ENCODE peak calls at places on chromosomes 7 and 10, in four cellular contexts. Y is RWPE2, P is pancreas, F is NB4. L is an unnamed sample.

GRCh38 chr10:93080350-93081046 is 6.8 kb downstream of the CYP26A1 start:
- DNase-seq in Y (no peak), P (peak; percentile 42), F (peak; percentile 60), L (no peak)

GRCh38 chr7:24965831-24966708 is 13.9 kb downstream of the OSBPL3 start:
- DNase-seq in P (peak; percentile 14), F (peak; percentile 60), Y (no peak), L (no peak)

GRCh38 chr7:24756989-24757798 is at the start of gene GSDME:
- DNase-seq in F (peak; percentile 51), Y (peak; percentile 72), P (peak; percentile 27), L (no peak)

GRCh38 chr10:127877116-127877515 is 15.6 kb downstream of the CLRN3 start:
- DNase-seq in P (no peak), F (no peak), Y (no peak), L (no peak)

GRCh38 chr7:12584940-12585339 is 14.4 kb downstream of the SCIN start:
- DNase-seq in F (peak; percentile 61), Y (no peak), P (no peak), L (no peak)

GRCh38 chr7:131381069-131381838 is 53.6 kb downstream of the MKLN1 start:
- DNase-seq in Y (no peak), F (no peak), P (no peak), L (no peak)

GRCh38 chr10:77629775-77630565 is 7.6 kb downstream of the KCNMA1 start:
- DNase-seq in Y (no peak), P (no peak), F (no peak), L (no peak)

GRCh38 chr7:102291056-102291915 is 4.6 kb downstream of the SH2B2 start:
- DNase-seq in P (no peak), F (no peak), Y (peak; percentile 56), L (no peak)

GRCh38 chr7:7352845-7353244 is 170.5 kb downstream of the C1GALT1 start:
- DNase-seq in Y (no peak), F (no peak), P (no peak), L (no peak)

GRCh38 chr10:131997366-131998049 is 15.8 kb upstream of the BNIP3 start:
- DNase-seq in Y (no peak), F (no peak), P (peak; percentile 84), L (no peak)

GRCh38 chr7:114791771-114792170 is 130.1 kb upstream of the MDFIC start:
- DNase-seq in P (no peak), F (no peak), Y (no peak), L (no peak)

GRCh38 chr10:102555781-102556328 is 52.1 kb downstream of the SUFU start:
- DNase-seq in P (no peak), Y (no peak), F (peak; percentile 53), L (no peak)

GRCh38 chr7:151631149-151631967 is 111.7 kb upstream of the RHEB start:
- DNase-seq in Y (no peak), P (no peak), F (peak; percentile 68), L (no peak)

GRCh38 chr10:114635101-114635500 is 23.0 kb downstream of the ABLIM1 start:
- DNase-seq in Y (no peak), F (no peak), P (no peak), L (no peak)

GRCh38 chr10:96118604-96119450 is 11.3 kb upstream of the ZNF518A start:
- DNase-seq in Y (no peak), P (no peak), F (no peak), L (no peak)

GRCh38 chr7:106841896-106842390 is 23.1 kb upstream of the PIK3CG start:
- DNase-seq in F (no peak), P (no peak), Y (no peak), L (no peak)

GRCh38 chr10:44310762-44311562 is 73.9 kb downstream of the CXCL12 start:
- DNase-seq in Y (no peak), F (peak; percentile 81), P (peak; percentile 92), L (peak; percentile 92)

GRCh38 chr7:36923831-36924555 is 199.7 kb upstream of the AOAH start:
- DNase-seq in P (no peak), F (peak; percentile 79), Y (no peak), L (no peak)

GRCh38 chr10:131666091-131666490 is 234.7 kb upstream of the PPP2R2D start:
- DNase-seq in Y (no peak), P (no peak), F (no peak), L (no peak)

GRCh38 chr7:125173571-125173970 is 243.9 kb upstream of the POT1 start:
- DNase-seq in F (no peak), P (no peak), Y (no peak), L (no peak)

GRCh38 chr7:151425670-151426075 is 14.3 kb downstream of the CRYGN start:
- DNase-seq in Y (no peak), P (no peak), F (no peak), L (no peak)

GRCh38 chr10:118870467-118871243 is 115.9 kb upstream of the CACUL1 start:
- DNase-seq in P (peak; percentile 16), Y (peak; percentile 90), F (peak; percentile 93), L (no peak)

GRCh38 chr10:6171891-6172354 is 30.8 kb upstream of the PFKFB3 start:
- DNase-seq in P (no peak), F (peak; percentile 87), Y (no peak), L (no peak)

GRCh38 chr10:110852255-110852896 is 19.4 kb upstream of the PDCD4 start:
- DNase-seq in Y (peak; percentile 91), F (no peak), P (peak; percentile 88), L (no peak)

GRCh38 chr7:7641129-7641663 is 644 bp downstream of the UMAD1 start:
- DNase-seq in F (no peak), Y (no peak), P (no peak), L (no peak)

GRCh38 chr7:11775401-11775800 is 56.6 kb downstream of the THSD7A start:
- DNase-seq in P (no peak), F (no peak), Y (no peak), L (no peak)

GRCh38 chr7:134419085-134419484 is 39.8 kb downstream of the AKR1B1 start:
- DNase-seq in P (no peak), Y (no peak), F (no peak), L (no peak)

GRCh38 chr7:133434246-133434865 is 181.5 kb downstream of the EXOC4 start:
- DNase-seq in P (no peak), F (peak; percentile 53), Y (no peak), L (no peak)

GRCh38 chr10:17101257-17101909 is 28.2 kb downstream of the CUBN start:
- DNase-seq in Y (no peak), F (no peak), P (no peak), L (no peak)

GRCh38 chr7:143416565-143417149 is 8.0 kb upstream of the EPHA1 start:
- DNase-seq in F (peak; percentile 80), Y (no peak), P (no peak), L (no peak)

GRCh38 chr10:34710391-34710751 is 104.7 kb downstream of the PARD3 start:
- DNase-seq in Y (no peak), P (no peak), F (peak; percentile 23), L (no peak)

GRCh38 chr7:76206633-76207032 is 4.9 kb downstream of the SRRM3 start:
- DNase-seq in P (no peak), F (no peak), Y (no peak), L (no peak)

GRCh38 chr7:108735814-108736213 is 166.1 kb downstream of the DNAJB9 start:
- DNase-seq in Y (no peak), P (no peak), F (no peak), L (no peak)
- TF ChIP-seq CTCF in Y (no peak), P (no peak), F (no peak), L (no peak)

DNA sequence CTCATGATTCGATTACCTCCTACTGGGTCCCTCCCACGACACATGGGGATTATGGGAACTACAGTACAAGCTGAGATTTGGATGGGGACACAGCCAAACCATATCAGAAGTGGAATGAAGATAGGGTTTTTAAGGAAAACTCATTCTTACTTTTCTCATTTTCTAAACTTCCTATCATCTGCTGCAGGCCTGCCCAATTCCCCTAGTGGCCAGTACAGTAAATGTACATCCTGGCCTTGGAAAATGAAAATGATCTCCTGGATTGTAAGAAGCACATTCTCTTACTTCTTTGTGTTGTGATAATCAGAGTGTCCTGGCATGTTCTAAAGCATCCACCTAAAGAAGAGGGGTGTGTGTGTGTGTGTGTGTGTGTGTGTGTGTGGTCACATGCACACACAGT is 421.7 kb downstream of the LRMDA start:
- DNase-seq in F (no peak), Y (no peak), P (no peak), L (no peak)
- TF ChIP-seq CTCF in F (peak; percentile 37), Y (peak; percentile 25), P (no peak), L (peak; percentile 63)

DNA sequence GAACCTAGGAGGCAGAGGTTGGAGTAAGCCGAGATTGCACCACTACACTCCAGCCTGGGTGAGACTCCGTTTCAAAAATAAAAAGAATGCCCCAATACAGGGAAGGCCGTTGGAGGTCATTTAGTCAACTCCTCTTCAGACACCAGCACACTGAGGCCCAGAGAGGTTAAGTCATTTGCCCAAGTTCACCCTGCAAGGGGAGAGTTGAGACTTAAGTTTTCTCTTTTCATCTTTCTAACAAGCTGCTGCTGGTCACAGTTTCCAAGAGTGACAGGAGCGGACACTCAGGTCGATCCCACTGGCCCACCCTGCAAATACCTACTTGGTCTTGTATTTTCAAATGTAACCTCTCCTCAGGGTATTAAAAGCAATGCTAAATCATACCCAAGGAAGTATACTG is 30.4 kb upstream of the VCL start:
- DNase-seq in F (no peak), Y (no peak), P (no peak), L (no peak)
- TF ChIP-seq CTCF in F (no peak), Y (no peak), P (no peak), L (no peak)

DNA sequence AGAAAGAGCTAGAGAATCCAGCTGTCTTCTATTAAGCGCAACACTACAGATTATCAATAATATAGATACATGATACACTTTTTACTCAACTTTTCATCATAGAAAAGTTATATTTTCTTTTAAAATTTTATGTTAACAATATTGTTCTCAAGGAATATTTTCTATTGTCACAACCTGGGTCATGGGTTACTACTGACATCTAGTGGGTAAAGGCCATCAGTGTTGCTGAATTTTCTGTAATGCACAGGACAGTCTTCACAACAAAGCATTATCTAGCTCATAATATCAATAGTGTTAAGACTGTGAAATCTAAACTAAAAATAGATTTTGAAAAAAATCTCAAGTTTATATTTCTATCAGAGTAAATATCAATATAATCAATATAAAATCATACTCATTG is 209.8 kb downstream of the ZNF33B start:
- DNase-seq in Y (no peak), F (peak; percentile 14), P (no peak), L (no peak)
- TF ChIP-seq CTCF in Y (peak; percentile 49), F (peak; percentile 29), P (no peak), L (peak; percentile 56)

L was measured in chondrocyte.